ENCODE peak calls at places on chromosomes 3 and 15, in five cellular contexts. Q is kidney, J is psoas muscle, C is tibial artery, V is transverse colon. U is an unnamed sample. For H3K4me1, the result is how much of the 10 kb centered on the place peaks cover.

GRCh38 chr15:56205061-56205876 is 38.4 kb downstream of the RFX7 start:
- DNase-seq in J (no peak), Q (no peak), C (no peak), V (no peak), U (no peak)

GRCh38 chr15:94791008-94791407 is 559.6 kb downstream of the MCTP2 start:
- DNase-seq in J (no peak), C (no peak), Q (no peak), V (no peak), U (no peak)

GRCh38 chr3:119294889-119295769 is 946 bp downstream of the ARHGAP31 start:
- DNase-seq in J (no peak), V (peak), C (peak), Q (peak), U (peak)

GRCh38 chr3:197807969-197808587 is 17.0 kb downstream of the LRCH3 start:
- DNase-seq in J (no peak), C (no peak), Q (no peak), V (no peak), U (no peak)

GRCh38 chr3:44529927-44530326 is 25.1 kb upstream of the ZKSCAN7 start:
- DNase-seq in V (no peak), J (no peak), C (no peak), Q (no peak), U (no peak)

GRCh38 chr3:186060222-186060621 is 48.7 kb downstream of the ETV5 start:
- DNase-seq in V (no peak), Q (no peak), C (no peak), J (no peak), U (no peak)

GRCh38 chr3:17158941-17159682 is 274.4 kb downstream of the PLCL2 start:
- DNase-seq in Q (no peak), J (peak), C (no peak), V (no peak), U (no peak)

GRCh38 chr15:50813865-50814264 is 48.4 kb upstream of the SPPL2A start:
- DNase-seq in J (no peak), Q (no peak), V (no peak), C (no peak), U (no peak)

GRCh38 chr3:123870033-123870432 is 14.1 kb downstream of the MYLK start:
- DNase-seq in V (no peak), C (no peak), Q (no peak), J (no peak), U (no peak)

DNA sequence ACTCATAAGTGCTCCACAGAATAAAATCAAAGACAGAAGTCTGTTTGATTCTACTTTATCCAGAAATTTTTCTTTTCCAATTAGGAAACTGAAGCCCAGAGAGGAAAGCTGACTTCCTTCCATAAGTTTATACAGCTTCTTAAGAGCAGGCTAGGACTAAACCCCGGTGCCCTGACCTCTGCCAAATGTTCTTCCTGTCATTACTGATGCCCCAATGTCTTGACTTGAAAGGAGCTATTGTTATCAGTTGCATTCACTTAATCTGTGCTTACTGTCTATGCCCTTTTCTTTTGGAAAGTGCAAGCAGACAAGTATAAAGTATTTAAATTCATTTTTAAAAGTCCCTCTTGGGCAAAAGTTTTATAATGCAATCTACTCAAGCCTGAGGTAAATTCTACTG is 18.1 kb downstream of the CD200 start:
- DNase-seq in Q (no peak), V (no peak), J (no peak), C (no peak), U (no peak)
- H3K4me1 ChIP-seq in Q (under half), V (under half), J (under half), C (under half), U (under half)

GRCh38 chr3:46579756-46580286 is 13.7 kb upstream of the LRRC2 start:
- DNase-seq in C (no peak), V (no peak), J (no peak), Q (no peak), U (no peak)
- H3K4me3 ChIP-seq in C (no peak), V (no peak), J (no peak), Q (peak), U (no peak)

GRCh38 chr3:25661694-25662455 is 2.8 kb downstream of the TOP2B start:
- DNase-seq in C (no peak), Q (no peak), V (no peak), J (no peak), U (no peak)
- H3K4me1 ChIP-seq in C (under half), Q (under half), V (under half), J (half or more), U (under half)

DNA sequence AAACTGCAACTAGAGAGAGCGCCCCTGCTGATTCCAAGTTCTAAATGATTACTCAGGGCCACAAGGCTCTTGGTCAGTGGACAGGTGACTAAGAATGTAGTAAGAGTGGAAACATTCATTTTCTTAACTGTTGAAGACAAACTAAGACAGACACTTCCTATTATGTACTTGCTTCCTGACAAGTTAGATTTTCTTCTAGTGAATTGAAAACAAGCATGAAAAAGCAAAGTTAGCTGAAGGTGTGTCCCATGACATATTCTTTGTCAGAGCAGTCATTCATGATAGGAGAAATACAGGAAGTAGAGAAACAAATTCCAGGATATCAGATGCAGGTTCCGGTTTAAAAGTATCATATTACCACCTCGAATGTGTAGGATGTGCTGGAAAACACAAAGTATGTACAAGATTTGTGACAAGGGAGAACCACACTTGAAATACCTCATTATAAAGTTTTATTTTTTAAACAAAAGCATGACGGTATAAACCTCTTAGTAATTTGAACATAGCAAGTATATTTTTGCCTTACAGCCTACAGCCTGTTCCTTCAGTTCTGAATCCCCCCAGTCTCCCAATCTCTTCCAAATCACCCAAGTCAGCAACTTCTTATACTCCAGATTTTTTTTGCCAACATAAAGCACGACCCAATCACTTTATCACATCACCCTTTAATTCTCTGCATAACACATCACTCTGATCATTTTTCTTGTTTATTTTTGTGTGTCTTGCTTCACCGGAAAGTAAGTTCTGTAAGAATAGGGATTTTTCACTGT is 6.2 kb downstream of the TSPAN3 start:
- DNase-seq in J (no peak), Q (no peak), V (no peak), C (no peak), U (no peak)
- H3K4me3 ChIP-seq in J (no peak), Q (no peak), V (no peak), C (no peak), U (no peak)

U was measured in Caco-2.